ENCODE peak calls at places on chromosome 1, in five cellular contexts. I is HCT116, L is K562, E is SK-N-SH, H is GM12878. K is an unnamed sample.

GRCh38 chr1:157158967-157159366 is 20.8 kb upstream of the ETV3 start:
- DNase-seq in I (no peak), L (no peak), E (no peak), H (no peak), K (no peak)

GRCh38 chr1:52759908-52760307 is 33.7 kb downstream of the ZYG11B start:
- DNase-seq in I (no peak), L (no peak), E (no peak), H (no peak), K (no peak)

GRCh38 chr1:222043444-222044292 is 301.8 kb upstream of the DUSP10 start:
- DNase-seq in I (no peak), L (no peak), E (peak), H (no peak), K (no peak)

GRCh38 chr1:207214453-207214852 is 107.0 kb upstream of the CD55 start:
- DNase-seq in I (no peak), L (no peak), E (no peak), H (no peak), K (no peak)

GRCh38 chr1:88698764-88699163 is 14.7 kb downstream of the PKN2 start:
- DNase-seq in I (no peak), L (no peak), E (no peak), H (no peak), K (no peak)

GRCh38 chr1:200366577-200367253 is 43.1 kb downstream of the ZNF281 start:
- DNase-seq in I (no peak), L (no peak), E (no peak), H (no peak), K (peak)

GRCh38 chr1:100719490-100719889 is at the start of gene VCAM1:
- DNase-seq in I (no peak), L (no peak), E (no peak), H (peak), K (no peak)

GRCh38 chr1:173204693-173205092 is 2.4 kb downstream of the TNFSF4 start:
- DNase-seq in I (no peak), L (no peak), E (no peak), H (no peak), K (no peak)

GRCh38 chr1:115230281-115230680 is 107.8 kb downstream of the NGF start:
- DNase-seq in I (no peak), L (no peak), E (no peak), H (no peak), K (peak)

GRCh38 chr1:197725044-197725443 is 50.2 kb downstream of the DENND1B start:
- DNase-seq in I (peak), L (no peak), E (no peak), H (no peak), K (peak)

GRCh38 chr1:208007319-208007937 is 96.5 kb upstream of the CD34 start:
- DNase-seq in I (no peak), L (no peak), E (no peak), H (no peak), K (no peak)

GRCh38 chr1:27377760-27378495 is 3.3 kb upstream of the FCN3 start:
- DNase-seq in I (no peak), L (peak), E (no peak), H (no peak), K (no peak)

GRCh38 chr1:52139817-52140540 is 1.9 kb upstream of the ZFYVE9 start:
- DNase-seq in I (no peak), L (no peak), E (no peak), H (peak), K (no peak)

GRCh38 chr1:31627301-31627929 is 9.9 kb downstream of the HCRTR1 start:
- DNase-seq in I (no peak), L (no peak), E (peak), H (no peak), K (no peak)

GRCh38 chr1:84877592-84877991 is 15.4 kb downstream of the LPAR3 start:
- DNase-seq in I (no peak), L (no peak), E (no peak), H (no peak), K (no peak)

GRCh38 chr1:29515188-29515955 is 279.1 kb downstream of the PTPRU start:
- DNase-seq in I (no peak), L (no peak), E (peak), H (no peak), K (no peak)

GRCh38 chr1:183575606-183576005 is 14.7 kb downstream of the NCF2 start:
- DNase-seq in I (no peak), L (no peak), E (no peak), H (no peak), K (no peak)

GRCh38 chr1:39104158-39105060 is 78.3 kb downstream of the NDUFS5 start:
- DNase-seq in I (no peak), L (no peak), E (no peak), H (no peak), K (peak)

GRCh38 chr1:53545663-53546408 is 86.6 kb downstream of the DMRTB1 start:
- DNase-seq in I (no peak), L (no peak), E (peak), H (no peak), K (no peak)

GRCh38 chr1:114353233-114353632 is 157.8 kb downstream of the TRIM33 start:
- DNase-seq in I (no peak), L (peak), E (peak), H (no peak), K (no peak)

GRCh38 chr1:25219661-25220251 is 12.5 kb downstream of the SYF2 start:
- DNase-seq in I (no peak), L (no peak), E (no peak), H (no peak), K (no peak)

GRCh38 chr1:25217598-25218232 is 14.6 kb downstream of the SYF2 start:
- DNase-seq in I (no peak), L (no peak), E (no peak), H (no peak), K (no peak)

GRCh38 chr1:25220666-25221065 is 11.6 kb downstream of the SYF2 start:
- DNase-seq in I (no peak), L (no peak), E (no peak), H (no peak), K (no peak)

GRCh38 chr1:25222606-25223005 is 9.7 kb downstream of the SYF2 start:
- DNase-seq in I (no peak), L (no peak), E (no peak), H (no peak), K (no peak)

GRCh38 chr1:25223471-25223870 is 8.8 kb downstream of the SYF2 start:
- DNase-seq in I (no peak), L (no peak), E (no peak), H (no peak), K (no peak)
- TF ChIP-seq JUND in I (no peak), L (peak), E (no peak), H (no peak), K (no peak)

GRCh38 chr1:63069214-63069613 is 253.2 kb upstream of the FOXD3 start:
- DNase-seq in I (no peak), L (no peak), E (no peak), H (no peak), K (no peak)

GRCh38 chr1:63074321-63074720 is 248.0 kb upstream of the FOXD3 start:
- DNase-seq in I (no peak), L (no peak), E (peak), H (no peak), K (no peak)

GRCh38 chr1:63068626-63069025 is 253.7 kb upstream of the FOXD3 start:
- DNase-seq in I (no peak), L (no peak), E (no peak), H (no peak), K (no peak)

DNA sequence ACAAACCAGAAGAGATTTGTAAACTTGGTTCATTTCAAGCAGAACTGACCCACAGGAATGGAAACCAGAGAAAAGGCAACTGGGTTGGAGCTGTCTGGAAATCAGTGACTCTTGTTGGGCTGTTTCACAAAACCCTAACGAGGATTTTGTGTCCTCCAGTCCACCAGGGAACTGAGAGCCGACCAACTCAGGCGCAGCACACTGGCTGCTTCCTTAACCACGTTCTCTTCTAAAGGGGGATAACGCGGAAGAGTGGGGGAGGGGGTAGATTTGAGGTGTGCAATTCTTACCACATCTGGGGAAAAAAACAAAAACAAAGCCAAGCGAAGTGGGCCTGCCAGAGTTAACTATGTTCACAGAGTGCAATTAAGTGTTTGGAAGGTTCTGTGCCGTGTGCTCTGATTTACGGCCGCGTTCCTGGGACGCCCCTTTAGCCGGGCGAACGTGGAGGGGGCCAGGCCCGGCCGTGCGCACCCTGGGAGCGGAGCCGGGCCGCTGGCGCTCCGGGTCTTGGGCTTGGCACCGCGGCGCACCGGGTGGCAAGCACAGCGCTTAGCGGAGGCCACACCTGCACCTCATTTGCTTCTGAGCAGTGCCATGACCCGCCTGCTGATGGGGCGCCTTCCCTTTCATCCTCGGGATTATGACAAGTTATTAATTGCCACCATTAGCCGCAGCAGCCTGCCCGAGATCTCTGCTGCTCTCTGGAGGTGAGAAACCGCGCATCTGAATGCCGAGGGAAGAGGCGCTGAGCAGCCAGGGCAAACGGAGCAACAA is 248.6 kb upstream of the FOXD3 start:
- DNase-seq in I (no peak), L (no peak), E (peak), H (no peak), K (no peak)
- TF ChIP-seq JUND in I (no peak), L (no peak), E (no peak), H (no peak), K (no peak)

DNA sequence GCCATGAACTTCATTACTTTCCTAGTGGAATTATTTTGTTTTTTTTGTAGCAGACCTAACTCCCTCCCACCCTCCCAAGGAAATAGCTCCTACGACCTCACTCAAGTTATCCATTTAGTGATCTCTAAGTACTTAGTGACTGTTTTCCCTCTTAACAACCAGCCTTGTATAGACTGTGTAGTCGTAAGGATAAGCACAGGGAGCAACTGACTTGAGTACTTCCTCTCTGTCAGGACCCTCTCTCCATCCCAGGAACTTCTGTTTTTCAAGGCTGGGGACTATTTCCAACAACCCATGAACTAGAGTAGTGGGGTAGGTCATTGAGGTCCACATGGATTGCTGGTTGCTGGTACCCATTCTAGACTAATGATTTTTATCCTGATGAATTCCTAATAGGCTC is 1.9 kb downstream of the AGO1 start:
- DNase-seq in I (no peak), L (no peak), E (no peak), H (no peak), K (no peak)
- TF ChIP-seq JUND in I (no peak), L (no peak), E (no peak), H (no peak), K (no peak)

DNA sequence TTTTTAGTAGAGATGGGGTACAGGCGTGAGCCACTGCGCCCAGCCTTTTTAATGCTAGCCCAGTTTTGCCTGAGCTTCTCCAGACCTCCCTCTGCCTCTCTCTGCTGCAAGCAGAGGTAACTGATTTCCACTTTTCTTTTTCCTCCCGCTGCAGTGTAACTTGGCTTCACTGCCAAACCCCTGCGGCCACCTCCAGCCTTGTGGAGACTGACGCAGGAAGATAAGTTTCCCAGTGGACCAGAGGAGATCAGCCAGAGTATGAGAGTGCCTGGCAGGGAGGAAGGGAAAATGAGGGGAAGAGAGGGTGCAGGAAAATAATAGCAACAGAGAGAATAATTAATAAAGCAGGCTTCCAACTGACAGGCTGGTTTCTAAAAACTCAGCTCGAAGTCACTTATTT is 143.7 kb downstream of the PCNX2 start:
- DNase-seq in I (no peak), L (no peak), E (no peak), H (no peak), K (no peak)
- TF ChIP-seq JUND in I (no peak), L (no peak), E (no peak), H (no peak), K (no peak)

GRCh38 chr1:78277253-78277652 is 213.5 kb upstream of the PTGFR start:
- DNase-seq in I (no peak), L (no peak), E (no peak), H (no peak), K (no peak)
- TF ChIP-seq JUND in I (no peak), L (no peak), E (no peak), H (no peak), K (no peak)

GRCh38 chr1:152165291-152166077 is 6.5 kb upstream of the RPTN start:
- DNase-seq in I (no peak), L (no peak), E (no peak), H (no peak), K (no peak)

GRCh38 chr1:152162826-152163463 is 3.9 kb upstream of the RPTN start:
- DNase-seq in I (peak), L (no peak), E (no peak), H (no peak), K (no peak)

GRCh38 chr1:152164542-152165136 is 5.6 kb upstream of the RPTN start:
- DNase-seq in I (no peak), L (no peak), E (no peak), H (no peak), K (no peak)

GRCh38 chr1:152159144-152159543 is at the start of gene RPTN:
- DNase-seq in I (no peak), L (no peak), E (no peak), H (no peak), K (no peak)

GRCh38 chr1:152160553-152160952 is 1.5 kb upstream of the RPTN start:
- DNase-seq in I (no peak), L (no peak), E (no peak), H (no peak), K (no peak)
- TF ChIP-seq JUND in I (no peak), L (no peak), E (no peak), H (no peak), K (no peak)

DNA sequence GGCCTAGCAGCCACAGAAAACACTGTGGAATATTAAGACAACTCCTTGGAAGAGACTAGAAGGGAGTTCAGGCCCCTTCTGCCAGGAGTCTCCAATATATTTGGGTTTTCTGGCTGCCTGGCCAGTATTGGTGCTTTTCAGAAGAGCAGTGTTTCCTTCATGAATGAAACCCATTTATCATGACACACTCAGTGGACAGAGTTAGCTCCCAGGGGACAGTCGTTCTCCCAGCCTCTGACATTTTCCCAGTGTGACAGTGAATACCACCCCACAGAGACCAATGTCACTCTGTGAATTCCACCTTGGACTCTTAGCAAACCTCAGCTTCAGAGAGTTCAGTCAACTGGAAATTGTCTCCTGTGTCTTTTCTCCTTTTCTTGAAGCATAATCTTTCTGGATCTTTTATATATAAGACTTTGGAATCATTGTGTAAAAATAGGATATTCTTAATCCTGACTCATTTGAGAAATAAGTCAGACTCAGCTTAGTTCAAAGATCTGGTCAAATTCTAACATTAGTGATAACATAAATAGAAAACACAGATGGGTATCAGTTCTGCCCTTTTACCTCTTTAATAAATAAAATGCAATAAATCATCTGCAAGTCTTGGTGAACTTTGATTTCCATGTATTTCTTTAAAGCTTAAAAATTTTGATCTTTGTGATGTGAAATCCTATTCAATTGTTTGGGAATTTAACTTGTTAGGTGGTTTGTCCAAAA is 40.4 kb downstream of the GNG12 start:
- DNase-seq in I (no peak), L (no peak), E (no peak), H (no peak), K (no peak)
- TF ChIP-seq JUND in I (no peak), L (no peak), E (no peak), H (no peak), K (no peak)

GRCh38 chr1:171583581-171584194 is 38.4 kb upstream of the MYOCOS start:
- DNase-seq in I (no peak), L (no peak), E (no peak), H (no peak), K (no peak)
- TF ChIP-seq JUND in I (no peak), L (no peak), E (no peak), H (no peak), K (no peak)

DNA sequence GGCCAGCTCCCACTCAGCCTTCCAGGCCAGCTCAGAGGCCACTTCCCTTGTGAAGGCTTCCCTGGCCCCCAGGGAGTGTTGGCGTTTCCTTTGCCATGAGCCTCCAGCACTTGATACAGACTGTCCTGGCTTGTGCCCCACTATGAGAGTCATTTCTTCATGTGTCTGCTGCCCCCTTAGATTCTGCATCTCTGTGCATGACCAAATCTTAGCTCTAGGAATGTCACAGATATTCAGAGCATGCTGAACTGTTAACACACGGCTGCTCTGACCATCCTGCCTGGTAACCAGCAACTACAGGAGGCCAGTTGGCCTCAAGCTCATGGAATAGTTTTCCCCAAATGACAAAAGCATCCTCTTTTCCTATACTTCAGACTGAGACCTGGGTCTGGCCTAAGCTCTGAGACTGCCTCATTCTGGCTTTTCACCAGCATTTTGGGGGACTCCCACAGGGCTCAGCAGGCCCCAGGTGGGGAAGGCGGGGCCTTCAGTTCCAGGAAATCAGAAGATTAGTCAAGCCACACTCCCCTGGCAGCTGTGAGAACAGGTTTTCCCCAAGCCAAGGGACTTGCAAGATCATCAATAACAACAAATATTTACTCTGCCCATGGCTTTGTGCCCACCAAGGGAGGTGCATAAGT is 182.6 kb upstream of the EDN2 start:
- DNase-seq in I (no peak), L (no peak), E (no peak), H (peak), K (no peak)
- TF ChIP-seq JUND in I (no peak), L (no peak), E (no peak), H (no peak), K (no peak)